ENCODE peak calls at places on chromosome 5, in five cellular contexts. One of them, this sample, is unnamed. For H3K79me2 and H3K4me1, the result is how much of the 10 kb centered on the place peaks cover.

GRCh38 chr5:43631182-43631910 is 28.4 kb downstream of the NNT start:
- DNase-seq in astrocyte: peak
- DNase-seq in GM23338: peak
- DNase-seq in mammary epithelial cell: peak
- DNase-seq in keratinocyte: peak
- DNase-seq in this sample: peak

GRCh38 chr5:53403758-53404157 is 76.7 kb upstream of the FST start:
- DNase-seq in astrocyte: peak
- DNase-seq in GM23338: no peak
- DNase-seq in mammary epithelial cell: no peak
- DNase-seq in keratinocyte: no peak
- DNase-seq in this sample: no peak

GRCh38 chr5:127871448-127872153 is 168.4 kb downstream of the CCDC192 start:
- DNase-seq in astrocyte: no peak
- DNase-seq in GM23338: no peak
- DNase-seq in mammary epithelial cell: peak
- DNase-seq in keratinocyte: no peak
- DNase-seq in this sample: no peak

GRCh38 chr5:151686673-151687378 is at the start of gene SPARC:
- DNase-seq in astrocyte: peak
- DNase-seq in GM23338: peak
- DNase-seq in mammary epithelial cell: peak
- DNase-seq in keratinocyte: no peak
- DNase-seq in this sample: peak

GRCh38 chr5:74638776-74639537 is 1.6 kb downstream of the ENC1 start:
- DNase-seq in astrocyte: peak
- DNase-seq in GM23338: no peak
- DNase-seq in mammary epithelial cell: no peak
- DNase-seq in keratinocyte: no peak
- DNase-seq in this sample: no peak

GRCh38 chr5:73437126-73438047 is 11.2 kb downstream of the FOXD1 start:
- DNase-seq in astrocyte: peak
- DNase-seq in GM23338: peak
- DNase-seq in mammary epithelial cell: peak
- DNase-seq in keratinocyte: no peak
- DNase-seq in this sample: peak

GRCh38 chr5:169161022-169161680 is 139.8 kb downstream of the SLIT3 start:
- DNase-seq in astrocyte: peak
- DNase-seq in GM23338: peak
- DNase-seq in mammary epithelial cell: peak
- DNase-seq in keratinocyte: no peak
- DNase-seq in this sample: peak

GRCh38 chr5:130528474-130528873 is 624.2 kb downstream of the CHSY3 start:
- DNase-seq in astrocyte: peak
- DNase-seq in GM23338: no peak
- DNase-seq in mammary epithelial cell: peak
- DNase-seq in keratinocyte: peak
- DNase-seq in this sample: no peak

GRCh38 chr5:119289413-119289812 is 66.4 kb upstream of the TNFAIP8 start:
- DNase-seq in astrocyte: no peak
- DNase-seq in GM23338: no peak
- DNase-seq in mammary epithelial cell: no peak
- DNase-seq in keratinocyte: no peak
- DNase-seq in this sample: no peak

GRCh38 chr5:122561209-122561608 is 213.7 kb upstream of the SNX2 start:
- DNase-seq in astrocyte: peak
- DNase-seq in GM23338: no peak
- DNase-seq in mammary epithelial cell: no peak
- DNase-seq in keratinocyte: no peak
- DNase-seq in this sample: no peak

GRCh38 chr5:179788193-179788854 is 5.5 kb upstream of the LTC4S start:
- DNase-seq in astrocyte: no peak
- DNase-seq in GM23338: no peak
- DNase-seq in mammary epithelial cell: no peak
- DNase-seq in keratinocyte: no peak
- DNase-seq in this sample: no peak

GRCh38 chr5:125140855-125141254 is 394.4 kb upstream of the ZNF608 start:
- DNase-seq in astrocyte: peak
- DNase-seq in GM23338: no peak
- DNase-seq in mammary epithelial cell: no peak
- DNase-seq in keratinocyte: no peak
- DNase-seq in this sample: peak

GRCh38 chr5:1517838-1518237 is 5.9 kb downstream of the LPCAT1 start:
- DNase-seq in astrocyte: no peak
- DNase-seq in GM23338: no peak
- DNase-seq in mammary epithelial cell: no peak
- DNase-seq in keratinocyte: no peak
- DNase-seq in this sample: no peak

GRCh38 chr5:35246411-35246810 is 16.1 kb upstream of the PRLR start:
- DNase-seq in astrocyte: no peak
- DNase-seq in GM23338: peak
- DNase-seq in mammary epithelial cell: no peak
- DNase-seq in keratinocyte: no peak
- DNase-seq in this sample: peak
- TF ChIP-seq CTCF in astrocyte: no peak
- TF ChIP-seq CTCF in GM23338: peak
- TF ChIP-seq CTCF in mammary epithelial cell: no peak
- TF ChIP-seq CTCF in keratinocyte: peak
- TF ChIP-seq CTCF in this sample: peak

GRCh38 chr5:173429489-173430150 is 101.4 kb upstream of the STC2 start:
- DNase-seq in astrocyte: peak
- DNase-seq in GM23338: no peak
- DNase-seq in mammary epithelial cell: no peak
- DNase-seq in keratinocyte: no peak
- DNase-seq in this sample: no peak
- H3K79me2 ChIP-seq in astrocyte: under half
- H3K79me2 ChIP-seq in GM23338: under half
- H3K79me2 ChIP-seq in mammary epithelial cell: under half
- H3K79me2 ChIP-seq in keratinocyte: under half
- H3K79me2 ChIP-seq in this sample: under half

DNA sequence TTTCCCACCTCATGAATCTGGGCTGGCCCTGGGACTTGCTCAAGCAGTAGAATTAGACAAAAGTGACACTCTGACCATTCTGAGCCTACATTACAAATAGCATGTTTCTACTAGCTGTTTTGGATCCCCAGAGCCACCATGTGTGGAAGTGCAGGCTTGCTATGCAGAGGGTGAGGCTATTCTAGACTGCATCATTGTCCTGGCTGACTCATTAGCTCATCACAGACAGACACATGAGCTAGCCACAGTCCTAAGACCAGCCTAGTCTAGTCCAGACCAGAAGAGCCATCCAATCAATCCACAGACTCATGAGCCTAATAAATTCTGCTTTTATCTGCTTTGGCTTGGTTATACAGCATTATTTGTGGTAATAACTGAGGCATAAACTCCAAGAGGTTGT is 351.9 kb downstream of the PRELID2 start:
- DNase-seq in astrocyte: peak
- DNase-seq in GM23338: no peak
- DNase-seq in mammary epithelial cell: peak
- DNase-seq in keratinocyte: peak
- DNase-seq in this sample: no peak
- H3K4me1 ChIP-seq in astrocyte: under half
- H3K4me1 ChIP-seq in GM23338: under half
- H3K4me1 ChIP-seq in mammary epithelial cell: under half
- H3K4me1 ChIP-seq in keratinocyte: under half
- H3K4me1 ChIP-seq in this sample: under half

GRCh38 chr5:177431317-177432142 is 5.1 kb downstream of the GRK6 start:
- DNase-seq in astrocyte: no peak
- DNase-seq in GM23338: no peak
- DNase-seq in mammary epithelial cell: no peak
- DNase-seq in keratinocyte: no peak
- DNase-seq in this sample: no peak
- TF ChIP-seq CTCF in astrocyte: no peak
- TF ChIP-seq CTCF in GM23338: no peak
- TF ChIP-seq CTCF in mammary epithelial cell: no peak
- TF ChIP-seq CTCF in keratinocyte: no peak
- TF ChIP-seq CTCF in this sample: no peak

DNA sequence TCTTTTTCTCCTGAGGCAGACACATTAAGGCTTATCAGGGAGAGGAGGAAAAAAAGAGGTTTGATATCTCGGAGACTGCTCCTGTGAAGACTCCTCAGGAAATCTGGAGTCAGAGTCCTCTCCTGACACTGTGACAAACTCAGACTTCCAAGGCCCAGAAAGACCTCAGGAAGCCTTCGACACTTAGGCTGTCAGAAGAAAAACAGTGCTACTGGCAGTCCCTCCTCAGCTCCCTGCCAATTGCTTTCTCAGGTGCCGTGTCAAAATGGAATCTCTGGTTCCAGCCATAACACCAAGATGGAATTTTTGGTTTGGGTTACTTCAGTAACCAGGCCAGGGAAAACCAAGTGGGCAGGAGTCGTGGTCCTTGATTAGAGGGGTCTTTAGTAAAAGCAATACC is 4.1 kb downstream of the STK10 start:
- DNase-seq in astrocyte: no peak
- DNase-seq in GM23338: no peak
- DNase-seq in mammary epithelial cell: no peak
- DNase-seq in keratinocyte: no peak
- DNase-seq in this sample: no peak
- H3K79me2 ChIP-seq in astrocyte: half or more
- H3K79me2 ChIP-seq in GM23338: half or more
- H3K79me2 ChIP-seq in mammary epithelial cell: half or more
- H3K79me2 ChIP-seq in keratinocyte: half or more
- H3K79me2 ChIP-seq in this sample: under half

GRCh38 chr5:84381501-84382362 is 2.9 kb downstream of the EDIL3 start:
- DNase-seq in astrocyte: peak
- DNase-seq in GM23338: no peak
- DNase-seq in mammary epithelial cell: peak
- DNase-seq in keratinocyte: no peak
- DNase-seq in this sample: peak
- H3K4me1 ChIP-seq in astrocyte: under half
- H3K4me1 ChIP-seq in GM23338: under half
- H3K4me1 ChIP-seq in mammary epithelial cell: under half
- H3K4me1 ChIP-seq in keratinocyte: under half
- H3K4me1 ChIP-seq in this sample: under half

This sample was measured in hepatocyte.